ENCODE peak calls at places on chromosome 1, in nine cellular contexts. O is omental fat pad; E is A549; X is GM12865; P is bronchial epithelial cell; D is WTC11; A is B cell; C is transverse colon; G is CD8-positive, alpha-beta T cell. T is an unnamed sample.

GRCh38 chr1:15519625-15520024 is 4.4 kb downstream of the CASP9 start:
- DNase-seq in O (no peak), E (no peak), X (no peak), P (no peak), D (no peak), A (no peak), C (no peak), G (no peak), T (no peak)

GRCh38 chr1:194268839-194269238 is 1082.4 kb upstream of the B3GALT2 start:
- DNase-seq in O (no peak), E (no peak), X (no peak), P (peak; percentile 6), D (no peak), A (no peak), C (no peak), G (no peak), T (no peak)

GRCh38 chr1:35935989-35936388 is 5.1 kb downstream of the AGO3 start:
- DNase-seq in O (no peak), E (no peak), X (peak; percentile 3), P (no peak), D (no peak), A (no peak), C (no peak), G (no peak), T (no peak)

GRCh38 chr1:199272690-199273089 is 633.9 kb downstream of the PTPRC start:
- DNase-seq in O (no peak), E (peak; percentile 12), X (peak; percentile 81), P (peak; percentile 95), D (peak; percentile 14), A (no peak), C (no peak), G (no peak), T (no peak)

GRCh38 chr1:71101839-71102376 is 21.1 kb upstream of the ZRANB2 start:
- DNase-seq in O (no peak), E (no peak), X (no peak), P (no peak), D (no peak), A (no peak), C (no peak), G (no peak), T (no peak)

GRCh38 chr1:27643626-27644368 is 8.8 kb upstream of the FGR start:
- DNase-seq in O (no peak), E (peak; percentile 54), X (peak; percentile 87), P (peak; percentile 44), D (peak; percentile 75), A (peak; percentile 80), C (peak; percentile 63), G (peak; percentile 45), T (peak; percentile 67)

GRCh38 chr1:186073697-186074096 is 301.4 kb downstream of the TPR start:
- DNase-seq in O (no peak), E (no peak), X (no peak), P (no peak), D (no peak), A (no peak), C (no peak), G (no peak), T (no peak)

GRCh38 chr1:162240643-162240976 is 136.0 kb downstream of the SPATA46 start:
- DNase-seq in O (no peak), E (no peak), X (no peak), P (no peak), D (no peak), A (no peak), C (no peak), G (no peak), T (no peak)

GRCh38 chr1:197360068-197360467 is 92.0 kb downstream of the CRB1 start:
- DNase-seq in O (no peak), E (no peak), X (no peak), P (no peak), D (no peak), A (no peak), C (no peak), G (no peak), T (no peak)

GRCh38 chr1:24743404-24744211 is 1.6 kb upstream of the CLIC4 start:
- DNase-seq in O (no peak), E (no peak), X (peak; percentile 86), P (peak; percentile 67), D (peak; percentile 57), A (peak; percentile 52), C (no peak), G (no peak), T (no peak)

GRCh38 chr1:37705399-37705798 is 13.1 kb downstream of the CDCA8 start:
- DNase-seq in O (no peak), E (no peak), X (no peak), P (no peak), D (no peak), A (no peak), C (no peak), G (no peak), T (no peak)

GRCh38 chr1:9714257-9714718 is 62.8 kb downstream of the PIK3CD start:
- DNase-seq in O (no peak), E (no peak), X (no peak), P (no peak), D (peak; percentile 74), A (peak; percentile 59), C (no peak), G (no peak), T (no peak)

GRCh38 chr1:15876357-15876756 is 28.9 kb downstream of the SPEN start:
- DNase-seq in O (no peak), E (peak; percentile 45), X (no peak), P (no peak), D (peak; percentile 69), A (no peak), C (no peak), G (no peak), T (no peak)

GRCh38 chr1:39450956-39451601 is 40.4 kb upstream of the BMP8A start:
- DNase-seq in O (no peak), E (no peak), X (no peak), P (peak; percentile 37), D (no peak), A (no peak), C (no peak), G (no peak), T (no peak)

GRCh38 chr1:200899015-200899386 is 4.3 kb downstream of the INAVA start:
- DNase-seq in O (no peak), E (no peak), X (no peak), P (no peak), D (no peak), A (no peak), C (no peak), G (no peak), T (no peak)

GRCh38 chr1:47852006-47852686 is 145.0 kb downstream of the TRABD2B start:
- DNase-seq in O (no peak), E (no peak), X (no peak), P (no peak), D (no peak), A (no peak), C (no peak), G (no peak), T (no peak)

GRCh38 chr1:148290881-148291280 is 138.8 kb upstream of the NBPF11 start:
- DNase-seq in O (no peak), E (no peak), X (no peak), P (no peak), D (no peak), A (no peak), C (no peak), G (no peak), T (no peak)
- TF ChIP-seq CTCF in O (no peak), E (no peak), X (no peak), P (no peak), D (no peak), A (no peak), C (no peak), G (no peak), T (no peak)

DNA sequence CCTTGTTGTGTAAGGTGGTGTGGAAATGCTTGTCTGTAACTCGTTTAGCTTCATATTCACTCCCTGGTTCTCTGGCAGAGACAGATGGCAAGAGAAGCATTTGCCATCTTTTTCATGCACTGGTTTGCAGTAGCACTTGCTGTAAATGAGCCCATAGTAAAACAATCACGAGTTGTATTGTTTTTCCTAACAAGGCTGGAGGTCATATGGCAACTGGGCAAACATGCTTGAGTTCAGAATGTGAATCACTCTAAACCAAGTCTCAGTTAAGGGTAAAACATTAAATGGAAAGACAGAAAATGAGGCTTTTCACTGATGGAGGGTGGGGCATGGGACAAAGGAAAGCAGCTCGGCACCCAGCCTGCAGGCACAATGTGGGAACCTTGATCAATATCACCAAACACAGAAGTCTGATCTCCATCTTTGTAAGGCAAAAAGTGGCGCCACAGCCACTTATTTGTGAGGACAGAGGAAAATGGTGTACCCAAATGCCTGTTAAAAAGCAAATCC is 26.5 kb upstream of the LPAR3 start:
- DNase-seq in O (no peak), E (no peak), X (no peak), P (no peak), D (no peak), A (no peak), C (no peak), G (no peak), T (no peak)
- TF ChIP-seq CTCF in O (no peak), E (no peak), X (no peak), P (no peak), D (no peak), A (no peak), C (no peak), G (no peak), T (no peak)

GRCh38 chr1:156114101-156114918 is at the start of gene LMNA:
- DNase-seq in O (peak; percentile 91), E (peak; percentile 98), X (peak; percentile 81), P (peak; percentile 93), D (peak; percentile 80), A (peak; percentile 76), C (peak; percentile 94), G (peak; percentile 40), T (peak; percentile 97)
- TF ChIP-seq CTCF in O (no peak), E (no peak), X (no peak), P (no peak), D (no peak), A (no peak), C (no peak), G (no peak), T (no peak)

DNA sequence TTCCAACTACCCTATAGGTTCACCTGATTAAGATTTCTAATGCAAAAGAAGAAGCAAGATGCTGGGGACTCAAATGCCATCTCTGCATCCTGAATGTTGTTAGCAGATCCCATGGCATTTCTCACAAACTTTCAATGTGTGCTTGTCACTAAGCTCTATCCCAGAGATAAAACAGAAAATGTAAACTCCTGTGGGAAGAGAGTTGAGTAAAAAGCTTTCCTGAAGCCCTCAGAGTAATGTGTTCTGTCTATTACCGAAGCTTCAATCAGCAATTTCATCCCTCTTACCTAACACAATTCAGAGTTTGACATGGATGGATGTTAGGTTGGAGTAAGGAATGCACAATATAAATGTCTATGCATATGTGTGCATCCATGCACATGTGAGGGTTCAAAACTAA is 829.9 kb upstream of the PRMT6 start:
- DNase-seq in O (no peak), E (no peak), X (no peak), P (no peak), D (no peak), A (no peak), C (no peak), G (no peak), T (no peak)
- TF ChIP-seq CTCF in O (no peak), E (no peak), X (no peak), P (no peak), D (no peak), A (no peak), C (no peak), G (no peak), T (no peak)

GRCh38 chr1:17849216-17849615 is 94.1 kb downstream of the ACTL8 start:
- DNase-seq in O (no peak), E (no peak), X (no peak), P (no peak), D (peak; percentile 36), A (no peak), C (no peak), G (no peak), T (no peak)
- TF ChIP-seq CTCF in O (no peak), E (no peak), X (no peak), P (no peak), D (no peak), A (no peak), C (no peak), G (no peak), T (no peak)

T was measured in CD14-positive monocyte.